ENCODE peak calls at places on chromosomes 6 and 20, in six cellular contexts. One of them, this sample, is unnamed.

GRCh38 chr20:48238326-48238725 is 453.0 kb upstream of the SULF2 start:
- DNase-seq in K562: no peak
- DNase-seq in PC-3: peak
- DNase-seq in NCI-H510A: no peak
- DNase-seq in GM10248: no peak
- DNase-seq in fibroblast of mammary gland: peak
- DNase-seq in this sample: no peak

GRCh38 chr6:79808846-79809245 is 138.5 kb downstream of the ELOVL4 start:
- DNase-seq in K562: no peak
- DNase-seq in NCI-H510A: no peak
- DNase-seq in fibroblast of mammary gland: no peak
- DNase-seq in PC-3: no peak
- DNase-seq in GM10248: no peak
- DNase-seq in this sample: no peak

GRCh38 chr20:6469695-6470094 is 297.8 kb upstream of the BMP2 start:
- DNase-seq in NCI-H510A: no peak
- DNase-seq in K562: no peak
- DNase-seq in fibroblast of mammary gland: no peak
- DNase-seq in GM10248: no peak
- DNase-seq in PC-3: peak
- DNase-seq in this sample: no peak

GRCh38 chr6:116205318-116205717 is 48.6 kb downstream of the TSPYL4 start:
- DNase-seq in fibroblast of mammary gland: no peak
- DNase-seq in GM10248: no peak
- DNase-seq in PC-3: no peak
- DNase-seq in NCI-H510A: no peak
- DNase-seq in K562: no peak
- DNase-seq in this sample: no peak

GRCh38 chr6:40343887-40344565 is 243.1 kb downstream of the LRFN2 start:
- DNase-seq in fibroblast of mammary gland: no peak
- DNase-seq in GM10248: no peak
- DNase-seq in PC-3: no peak
- DNase-seq in K562: no peak
- DNase-seq in NCI-H510A: no peak
- DNase-seq in this sample: no peak

GRCh38 chr20:35145141-35145564 is 2.0 kb downstream of the EDEM2 start:
- DNase-seq in GM10248: peak
- DNase-seq in fibroblast of mammary gland: peak
- DNase-seq in PC-3: peak
- DNase-seq in K562: peak
- DNase-seq in NCI-H510A: no peak
- DNase-seq in this sample: peak

GRCh38 chr6:105611606-105612005 is 208.7 kb upstream of the PREP start:
- DNase-seq in GM10248: no peak
- DNase-seq in NCI-H510A: no peak
- DNase-seq in fibroblast of mammary gland: peak
- DNase-seq in PC-3: no peak
- DNase-seq in K562: no peak
- DNase-seq in this sample: no peak

GRCh38 chr6:31624070-31624469 is 3.6 kb downstream of the PRRC2A start:
- DNase-seq in K562: no peak
- DNase-seq in GM10248: no peak
- DNase-seq in NCI-H510A: no peak
- DNase-seq in PC-3: no peak
- DNase-seq in fibroblast of mammary gland: no peak
- DNase-seq in this sample: no peak

GRCh38 chr6:10146723-10147451 is 268.0 kb downstream of the TFAP2A start:
- DNase-seq in PC-3: peak
- DNase-seq in fibroblast of mammary gland: no peak
- DNase-seq in NCI-H510A: no peak
- DNase-seq in GM10248: peak
- DNase-seq in K562: peak
- DNase-seq in this sample: peak

GRCh38 chr20:38023181-38024085 is 9.8 kb downstream of the TTI1 start:
- DNase-seq in PC-3: peak
- DNase-seq in GM10248: no peak
- DNase-seq in K562: no peak
- DNase-seq in fibroblast of mammary gland: peak
- DNase-seq in NCI-H510A: no peak
- DNase-seq in this sample: no peak

GRCh38 chr20:17610566-17611289 is 40.9 kb downstream of the DSTN start:
- DNase-seq in fibroblast of mammary gland: no peak
- DNase-seq in PC-3: no peak
- DNase-seq in K562: no peak
- DNase-seq in NCI-H510A: peak
- DNase-seq in GM10248: peak
- DNase-seq in this sample: no peak

GRCh38 chr20:60055740-60056139 is 97.5 kb downstream of the CDH26 start:
- DNase-seq in NCI-H510A: no peak
- DNase-seq in PC-3: no peak
- DNase-seq in K562: no peak
- DNase-seq in GM10248: no peak
- DNase-seq in fibroblast of mammary gland: peak
- DNase-seq in this sample: peak

GRCh38 chr6:47111685-47112084 is 69.6 kb upstream of the ADGRF1 start:
- DNase-seq in PC-3: peak
- DNase-seq in fibroblast of mammary gland: no peak
- DNase-seq in GM10248: no peak
- DNase-seq in K562: no peak
- DNase-seq in NCI-H510A: no peak
- DNase-seq in this sample: no peak

GRCh38 chr6:11747021-11747420 is 31.6 kb downstream of the ADTRP start:
- DNase-seq in fibroblast of mammary gland: no peak
- DNase-seq in GM10248: no peak
- DNase-seq in NCI-H510A: no peak
- DNase-seq in PC-3: no peak
- DNase-seq in K562: no peak
- DNase-seq in this sample: no peak

GRCh38 chr6:8539446-8539845 is 104.1 kb upstream of the SLC35B3 start:
- DNase-seq in PC-3: peak
- DNase-seq in GM10248: peak
- DNase-seq in K562: no peak
- DNase-seq in fibroblast of mammary gland: peak
- DNase-seq in NCI-H510A: no peak
- DNase-seq in this sample: no peak

GRCh38 chr20:37543828-37544227 is 16.2 kb upstream of the BLCAP start:
- DNase-seq in GM10248: no peak
- DNase-seq in NCI-H510A: no peak
- DNase-seq in PC-3: peak
- DNase-seq in K562: no peak
- DNase-seq in fibroblast of mammary gland: peak
- DNase-seq in this sample: no peak

GRCh38 chr6:97240222-97240621 is 42.8 kb downstream of the MMS22L start:
- DNase-seq in PC-3: peak
- DNase-seq in NCI-H510A: no peak
- DNase-seq in GM10248: no peak
- DNase-seq in K562: no peak
- DNase-seq in fibroblast of mammary gland: peak
- DNase-seq in this sample: no peak

GRCh38 chr6:20840675-20841074 is 306.4 kb downstream of the CDKAL1 start:
- DNase-seq in PC-3: no peak
- DNase-seq in fibroblast of mammary gland: peak
- DNase-seq in GM10248: no peak
- DNase-seq in K562: no peak
- DNase-seq in NCI-H510A: no peak
- DNase-seq in this sample: no peak

GRCh38 chr6:13407709-13408695 is 79.4 kb downstream of the GFOD1 start:
- DNase-seq in NCI-H510A: no peak
- DNase-seq in K562: peak
- DNase-seq in fibroblast of mammary gland: peak
- DNase-seq in GM10248: no peak
- DNase-seq in PC-3: peak
- DNase-seq in this sample: no peak

GRCh38 chr20:48493966-48494365 is 333.8 kb downstream of the PREX1 start:
- DNase-seq in NCI-H510A: no peak
- DNase-seq in GM10248: no peak
- DNase-seq in fibroblast of mammary gland: no peak
- DNase-seq in K562: no peak
- DNase-seq in PC-3: no peak
- DNase-seq in this sample: no peak

GRCh38 chr20:655730-656624 is 3.0 kb upstream of the SRXN1 start:
- DNase-seq in PC-3: no peak
- DNase-seq in GM10248: no peak
- DNase-seq in K562: no peak
- DNase-seq in fibroblast of mammary gland: no peak
- DNase-seq in NCI-H510A: no peak
- DNase-seq in this sample: no peak

GRCh38 chr6:139846538-139847321 is 472.3 kb upstream of the CITED2 start:
- DNase-seq in fibroblast of mammary gland: no peak
- DNase-seq in PC-3: no peak
- DNase-seq in NCI-H510A: no peak
- DNase-seq in GM10248: no peak
- DNase-seq in K562: no peak
- DNase-seq in this sample: no peak

GRCh38 chr6:108242721-108243120 is 18.1 kb downstream of the SNX3 start:
- DNase-seq in fibroblast of mammary gland: no peak
- DNase-seq in GM10248: no peak
- DNase-seq in NCI-H510A: no peak
- DNase-seq in PC-3: no peak
- DNase-seq in K562: no peak
- DNase-seq in this sample: no peak

GRCh38 chr6:36226648-36227047 is 30.1 kb downstream of the BRPF3 start:
- DNase-seq in PC-3: no peak
- DNase-seq in fibroblast of mammary gland: no peak
- DNase-seq in K562: no peak
- DNase-seq in NCI-H510A: no peak
- DNase-seq in GM10248: no peak
- DNase-seq in this sample: no peak

GRCh38 chr6:156933201-156934053 is 156.2 kb downstream of the ARID1B start:
- DNase-seq in fibroblast of mammary gland: no peak
- DNase-seq in NCI-H510A: peak
- DNase-seq in K562: no peak
- DNase-seq in GM10248: no peak
- DNase-seq in PC-3: no peak
- DNase-seq in this sample: no peak

GRCh38 chr6:154690857-154691256 is 42.4 kb upstream of the SCAF8 start:
- DNase-seq in NCI-H510A: no peak
- DNase-seq in PC-3: no peak
- DNase-seq in fibroblast of mammary gland: no peak
- DNase-seq in K562: no peak
- DNase-seq in GM10248: no peak
- DNase-seq in this sample: no peak

GRCh38 chr6:68559052-68559451 is 76.0 kb upstream of the ADGRB3 start:
- DNase-seq in K562: peak
- DNase-seq in fibroblast of mammary gland: no peak
- DNase-seq in GM10248: no peak
- DNase-seq in PC-3: peak
- DNase-seq in NCI-H510A: no peak
- DNase-seq in this sample: no peak

GRCh38 chr20:63022501-63022900 is 15.7 kb upstream of the BHLHE23 start:
- DNase-seq in NCI-H510A: no peak
- DNase-seq in fibroblast of mammary gland: no peak
- DNase-seq in GM10248: no peak
- DNase-seq in PC-3: no peak
- DNase-seq in K562: no peak
- DNase-seq in this sample: no peak

GRCh38 chr6:169838291-169839028 is 87.0 kb downstream of the ERMARD start:
- DNase-seq in K562: no peak
- DNase-seq in fibroblast of mammary gland: no peak
- DNase-seq in NCI-H510A: no peak
- DNase-seq in PC-3: no peak
- DNase-seq in GM10248: no peak
- DNase-seq in this sample: no peak

GRCh38 chr6:52526634-52527033 is 50.2 kb downstream of the TRAM2 start:
- DNase-seq in GM10248: no peak
- DNase-seq in PC-3: no peak
- DNase-seq in NCI-H510A: no peak
- DNase-seq in K562: no peak
- DNase-seq in fibroblast of mammary gland: no peak
- DNase-seq in this sample: no peak

This sample was measured in GM12878.